ENCODE peak calls at places on chromosomes 16 and 17, in seven cellular contexts. W is HCT116, K is H1, R is SK-N-SH, A is GM12878, T is HepG2, Q is K562. U is an unnamed sample.

GRCh38 chr17:3773511-3773910 is 27.5 kb downstream of the ITGAE start:
- DNase-seq in Q (no peak), K (no peak), A (no peak), W (no peak), T (no peak), R (no peak), U (no peak)

GRCh38 chr17:7022791-7023571 is at the start of gene BCL6B:
- DNase-seq in K (no peak), T (no peak), Q (no peak), W (no peak), R (no peak), A (no peak), U (no peak)

GRCh38 chr17:57394375-57394774 is 138.1 kb downstream of the MSI2 start:
- DNase-seq in W (no peak), R (no peak), K (no peak), T (no peak), Q (no peak), A (no peak), U (no peak)

GRCh38 chr16:85326113-85326793 is 214.0 kb upstream of the CIBAR2 start:
- DNase-seq in W (no peak), T (no peak), A (no peak), Q (no peak), K (no peak), R (no peak), U (no peak)

GRCh38 chr17:19238167-19238505 is 970 bp downstream of the EPN2 start:
- DNase-seq in R (peak), A (no peak), T (no peak), W (no peak), K (no peak), Q (no peak), U (peak)

GRCh38 chr16:53598513-53599266 is 95.7 kb upstream of the AKTIP start:
- DNase-seq in W (no peak), Q (no peak), T (no peak), R (no peak), K (no peak), A (no peak), U (no peak)

GRCh38 chr17:47622179-47622549 is 27.6 kb upstream of the KPNB1 start:
- DNase-seq in A (no peak), W (no peak), T (no peak), K (no peak), R (no peak), Q (no peak), U (no peak)

GRCh38 chr16:82456683-82457082 is 170.1 kb upstream of the CDH13 start:
- DNase-seq in W (peak), R (peak), Q (peak), T (peak), A (no peak), K (peak), U (peak)

GRCh38 chr16:88920618-88921602 is 54.5 kb upstream of the PABPN1L start:
- DNase-seq in R (peak), Q (peak), W (no peak), T (no peak), K (no peak), A (no peak), U (no peak)

GRCh38 chr16:4032768-4033167 is 83.5 kb downstream of the ADCY9 start:
- DNase-seq in W (no peak), R (no peak), Q (no peak), A (no peak), K (no peak), T (no peak), U (no peak)

GRCh38 chr17:81298991-81299733 is 4.1 kb upstream of the SLC38A10 start:
- DNase-seq in A (no peak), T (no peak), W (no peak), R (no peak), Q (no peak), K (no peak), U (no peak)

GRCh38 chr16:87531418-87531817 is 38.6 kb upstream of the ZCCHC14 start:
- DNase-seq in Q (no peak), T (no peak), A (no peak), K (no peak), R (no peak), W (no peak), U (no peak)

GRCh38 chr16:65888201-65888600 is 478.3 kb upstream of the CDH5 start:
- DNase-seq in T (no peak), K (no peak), W (no peak), R (no peak), A (no peak), Q (no peak), U (no peak)

GRCh38 chr16:85398688-85399582 is 214.2 kb upstream of the GSE1 start:
- DNase-seq in K (no peak), T (no peak), W (no peak), R (no peak), Q (no peak), A (no peak), U (no peak)

GRCh38 chr16:31093132-31093703 is 1.4 kb downstream of the VKORC1 start:
- DNase-seq in A (no peak), Q (peak), R (peak), W (no peak), T (peak), K (no peak), U (no peak)

GRCh38 chr17:79946352-79947231 is 89.1 kb downstream of the TBC1D16 start:
- DNase-seq in K (no peak), Q (no peak), W (no peak), T (no peak), R (peak), A (no peak), U (no peak)

GRCh38 chr16:69930117-69930776 is 20.9 kb upstream of the CLEC18A start:
- DNase-seq in K (no peak), T (peak), A (no peak), Q (peak), W (peak), R (peak), U (peak)

GRCh38 chr16:15650698-15651161 is 685 bp downstream of the NDE1 start:
- DNase-seq in A (no peak), W (no peak), T (no peak), K (no peak), Q (peak), R (peak), U (no peak)

GRCh38 chr16:78925071-78925714 is 675.3 kb downstream of the MAF start:
- DNase-seq in T (peak), Q (peak), K (peak), W (peak), A (no peak), R (peak), U (peak)

GRCh38 chr17:12853921-12854320 is 64.6 kb downstream of the ARHGAP44 start:
- DNase-seq in A (no peak), K (no peak), W (no peak), R (no peak), Q (no peak), T (no peak), U (peak)

GRCh38 chr17:4186244-4186920 is 43.4 kb downstream of the CYB5D2 start:
- DNase-seq in R (no peak), W (no peak), K (no peak), Q (no peak), T (no peak), A (no peak), U (no peak)

GRCh38 chr17:35540589-35541404 is 3.3 kb upstream of the SLFN12L start:
- DNase-seq in Q (no peak), T (no peak), R (no peak), W (no peak), K (no peak), A (no peak), U (no peak)

GRCh38 chr16:64589836-64590235 is 532.0 kb downstream of the CDH11 start:
- DNase-seq in A (no peak), Q (no peak), K (no peak), T (no peak), R (no peak), W (no peak), U (no peak)

GRCh38 chr16:77585379-77585778 is 136.9 kb upstream of the NUDT7 start:
- DNase-seq in A (no peak), R (no peak), Q (no peak), K (no peak), W (no peak), T (no peak), U (no peak)

GRCh38 chr17:44108440-44109311 is 14.8 kb downstream of the HDAC5 start:
- DNase-seq in R (peak), T (peak), W (no peak), K (no peak), A (no peak), Q (peak), U (no peak)

GRCh38 chr17:16351831-16352230 is 1.4 kb downstream of the CENPV start:
- DNase-seq in R (no peak), Q (no peak), K (no peak), W (no peak), A (no peak), T (no peak), U (no peak)
- TF ChIP-seq JUND in R (no peak), Q (no peak), K (no peak), W (no peak), A (no peak), T (no peak), U (no peak)

GRCh38 chr17:58401287-58401686 is 16.0 kb downstream of the RNF43 start:
- DNase-seq in Q (no peak), A (no peak), K (no peak), T (no peak), R (no peak), W (no peak), U (no peak)
- TF ChIP-seq JUND in Q (no peak), A (no peak), K (no peak), T (no peak), R (no peak), W (peak), U (no peak)

GRCh38 chr16:27273670-27274522 is 5.3 kb upstream of the NSMCE1 start:
- DNase-seq in A (no peak), W (peak), Q (no peak), K (no peak), R (no peak), T (peak), U (no peak)
- TF ChIP-seq JUND in A (no peak), W (peak), Q (no peak), K (no peak), R (no peak), T (peak), U (no peak)

GRCh38 chr16:588639-588888 is 1.3 kb upstream of the RAB40C start:
- DNase-seq in K (no peak), A (no peak), R (peak), W (no peak), Q (peak), T (no peak), U (no peak)
- TF ChIP-seq JUND in K (no peak), A (no peak), R (no peak), W (no peak), Q (no peak), T (no peak), U (no peak)

DNA sequence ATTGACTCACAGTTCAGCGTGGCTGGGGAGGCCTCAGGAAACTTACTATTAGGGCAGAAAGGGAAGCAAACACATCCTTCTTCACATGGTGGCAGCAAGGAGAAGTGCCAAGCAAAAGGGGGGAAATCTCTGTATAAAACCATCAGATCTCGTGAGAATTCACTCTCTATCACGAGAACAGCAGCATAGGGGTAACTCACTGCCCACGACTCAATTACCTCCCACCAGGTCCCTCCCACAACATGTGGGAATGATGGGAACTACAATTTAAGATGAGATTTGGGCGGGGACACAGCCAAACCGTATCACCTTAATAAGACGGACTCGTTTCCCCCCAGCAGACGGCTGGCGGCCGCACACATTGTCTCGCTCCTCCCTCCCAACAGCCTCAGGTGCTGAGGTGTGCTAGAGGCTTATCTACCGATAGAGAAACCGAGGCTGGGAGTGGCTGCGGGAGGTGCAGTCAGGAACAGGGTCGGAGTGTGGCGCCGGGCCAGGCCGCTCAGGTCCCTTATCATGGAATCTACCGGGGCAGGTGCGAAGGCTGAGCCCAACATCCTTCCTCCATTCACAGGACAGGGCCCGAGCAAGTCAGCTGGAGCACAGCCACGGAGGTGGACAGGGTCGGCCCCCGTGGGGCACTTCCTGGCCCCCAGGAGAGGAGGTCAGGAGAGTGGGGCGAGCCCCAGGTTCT is 4.9 kb upstream of the ZG16B start:
- DNase-seq in R (no peak), T (no peak), K (no peak), Q (no peak), A (no peak), W (no peak), U (no peak)
- TF ChIP-seq JUND in R (no peak), T (no peak), K (no peak), Q (no peak), A (no peak), W (no peak), U (no peak)

GRCh38 chr16:57826040-57826434 is 23.7 kb upstream of the KIFC3 start:
- DNase-seq in K (no peak), W (no peak), R (no peak), Q (no peak), A (no peak), T (no peak), U (no peak)

GRCh38 chr16:57826706-57827625 is 24.7 kb upstream of the KIFC3 start:
- DNase-seq in R (no peak), Q (no peak), T (peak), A (no peak), K (no peak), W (no peak), U (no peak)

GRCh38 chr16:57830890-57831484 is 28.7 kb upstream of the KIFC3 start:
- DNase-seq in R (no peak), T (no peak), W (no peak), Q (no peak), K (no peak), A (no peak), U (no peak)

GRCh38 chr16:57829969-57830360 is 27.7 kb upstream of the KIFC3 start:
- DNase-seq in T (no peak), Q (no peak), R (no peak), W (no peak), K (no peak), A (no peak), U (no peak)

GRCh38 chr16:57828272-57829161 is 26.2 kb upstream of the KIFC3 start:
- DNase-seq in R (no peak), Q (peak), A (no peak), K (no peak), W (no peak), T (no peak), U (no peak)
- TF ChIP-seq JUND in R (no peak), Q (no peak), A (no peak), K (no peak), W (no peak), T (no peak), U (no peak)

GRCh38 chr17:67770539-67770938 is 52.8 kb downstream of the NOL11 start:
- DNase-seq in K (no peak), W (no peak), Q (no peak), R (no peak), T (no peak), A (no peak), U (no peak)
- TF ChIP-seq JUND in K (no peak), W (no peak), Q (no peak), R (no peak), T (no peak), A (no peak), U (no peak)

GRCh38 chr17:75317671-75318070 is 28.4 kb upstream of the SLC25A19 start:
- DNase-seq in W (no peak), T (no peak), Q (peak), A (no peak), K (peak), R (no peak), U (no peak)

GRCh38 chr17:75313941-75314550 is 24.8 kb upstream of the SLC25A19 start:
- DNase-seq in Q (no peak), T (peak), W (no peak), R (no peak), K (no peak), A (no peak), U (no peak)

GRCh38 chr17:75316253-75316652 is 27.0 kb upstream of the SLC25A19 start:
- DNase-seq in K (no peak), Q (no peak), A (no peak), W (no peak), R (no peak), T (no peak), U (no peak)

GRCh38 chr17:75318211-75318610 is 29.0 kb upstream of the SLC25A19 start:
- DNase-seq in T (no peak), Q (no peak), R (no peak), A (no peak), W (no peak), K (no peak), U (no peak)

DNA sequence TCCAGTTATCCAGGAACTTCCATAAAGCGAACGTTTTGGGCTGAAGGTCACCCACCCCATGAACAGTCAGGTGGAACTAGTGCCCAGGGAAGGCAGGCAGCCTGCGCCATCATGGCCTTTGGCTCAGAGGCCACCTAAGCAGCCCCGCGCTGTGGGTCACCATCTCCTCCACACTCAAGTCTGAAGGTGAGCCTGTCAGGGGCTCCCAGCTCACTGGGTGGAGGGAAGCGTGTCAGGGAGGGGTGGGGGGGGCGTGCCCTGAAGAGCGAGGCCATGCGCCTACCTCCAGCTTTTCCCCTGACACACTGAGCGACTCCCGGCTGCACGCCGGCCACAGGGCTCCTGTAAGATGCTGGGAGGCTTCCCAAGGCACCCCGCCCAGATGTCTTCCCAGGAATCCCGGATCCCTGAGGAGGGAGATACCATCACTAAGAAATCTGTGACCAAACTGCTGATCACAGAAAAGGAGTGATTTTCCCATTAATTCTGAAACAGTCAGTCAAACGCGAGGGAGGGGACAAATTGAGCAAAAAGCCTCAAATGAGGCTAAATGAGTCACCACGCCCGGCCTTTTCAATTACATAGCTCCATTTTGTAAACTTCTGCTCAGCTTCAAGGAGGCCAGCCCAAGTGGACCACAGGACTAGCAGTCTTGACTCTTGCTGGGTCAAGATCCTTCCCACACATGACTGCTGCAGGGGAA is 26.5 kb upstream of the SLC25A19 start:
- DNase-seq in T (no peak), K (no peak), W (no peak), Q (no peak), A (no peak), R (no peak), U (no peak)
- TF ChIP-seq JUND in T (no peak), K (no peak), W (no peak), Q (no peak), A (peak), R (no peak), U (no peak)